ENCODE peak calls at places on chromosomes 12 and 14, in four cellular contexts. One of them, this sample, is unnamed.

GRCh38 chr12:122021822-122022392 is at the start of gene BCL7A:
- DNase-seq in BE2C: peak
- DNase-seq in psoas muscle: peak
- DNase-seq in COR-L47: peak
- DNase-seq in this sample: no peak

GRCh38 chr12:101891462-101891971 is 14.1 kb downstream of the DRAM1 start:
- DNase-seq in BE2C: no peak
- DNase-seq in psoas muscle: no peak
- DNase-seq in COR-L47: no peak
- DNase-seq in this sample: no peak

GRCh38 chr12:89863968-89864367 is 155.3 kb upstream of the ATP2B1 start:
- DNase-seq in BE2C: no peak
- DNase-seq in psoas muscle: no peak
- DNase-seq in COR-L47: peak
- DNase-seq in this sample: no peak

GRCh38 chr14:53187921-53188463 is 34.9 kb upstream of the DDHD1 start:
- DNase-seq in BE2C: no peak
- DNase-seq in psoas muscle: no peak
- DNase-seq in COR-L47: no peak
- DNase-seq in this sample: no peak

GRCh38 chr12:132717531-132718387 is 7.1 kb downstream of the PGAM5 start:
- DNase-seq in BE2C: no peak
- DNase-seq in psoas muscle: no peak
- DNase-seq in COR-L47: no peak
- DNase-seq in this sample: no peak

GRCh38 chr12:109594566-109595317 is 21.1 kb downstream of the MVK start:
- DNase-seq in BE2C: no peak
- DNase-seq in psoas muscle: no peak
- DNase-seq in COR-L47: no peak
- DNase-seq in this sample: no peak

GRCh38 chr14:99348816-99349609 is 77.0 kb upstream of the BCL11B start:
- DNase-seq in BE2C: no peak
- DNase-seq in psoas muscle: no peak
- DNase-seq in COR-L47: no peak
- DNase-seq in this sample: no peak

GRCh38 chr12:119156401-119156800 is 22.3 kb upstream of the HSPB8 start:
- DNase-seq in BE2C: peak
- DNase-seq in psoas muscle: no peak
- DNase-seq in COR-L47: no peak
- DNase-seq in this sample: no peak

GRCh38 chr14:100586520-100587247 is 533 bp downstream of the BEGAIN start:
- DNase-seq in BE2C: peak
- DNase-seq in psoas muscle: peak
- DNase-seq in COR-L47: peak
- DNase-seq in this sample: no peak

GRCh38 chr12:8658361-8658760 is 4.3 kb downstream of the MFAP5 start:
- DNase-seq in BE2C: no peak
- DNase-seq in psoas muscle: no peak
- DNase-seq in COR-L47: no peak
- DNase-seq in this sample: no peak

GRCh38 chr14:68544150-68544892 is 248.5 kb downstream of the ZFP36L1 start:
- DNase-seq in BE2C: no peak
- DNase-seq in psoas muscle: peak
- DNase-seq in COR-L47: no peak
- DNase-seq in this sample: peak

GRCh38 chr12:98741229-98741614 is 96.1 kb downstream of the APAF1 start:
- DNase-seq in BE2C: no peak
- DNase-seq in psoas muscle: no peak
- DNase-seq in COR-L47: no peak
- DNase-seq in this sample: no peak

GRCh38 chr14:51869426-51870113 is 9.2 kb downstream of the GNG2 start:
- DNase-seq in BE2C: no peak
- DNase-seq in psoas muscle: no peak
- DNase-seq in COR-L47: no peak
- DNase-seq in this sample: no peak